ENCODE peak calls at places on chromosomes 7 and 10, in seven cellular contexts. One of them, this sample, is unnamed.

GRCh38 chr10:110600487-110601101 is 33.1 kb downstream of the SMC3 start:
- DNase-seq in SW480: peak; percentile 79
- DNase-seq in stimulated activated CD4-positive, alpha-beta T cell treated with anti-CD3 and anti-CD28 coated beads, TNF-alpha, amount 100 ng/mL, for 48 hours: no peak
- DNase-seq in activated gamma-delta T cell treated with anti-CD3 and anti-CD28 coated beads, Interleukin-2, amount 50 U/mL, for 16 hours: no peak
- DNase-seq in activated T-cell treated with anti-CD3 and anti-CD28 coated beads for 48 hours: no peak
- DNase-seq in HEK293T: peak; percentile 63
- DNase-seq in iPS-NIHi11: peak; percentile 55
- DNase-seq in this sample: no peak

GRCh38 chr10:69716711-69717560 is 84.8 kb upstream of the COL13A1 start:
- DNase-seq in SW480: peak; percentile 35
- DNase-seq in stimulated activated CD4-positive, alpha-beta T cell treated with anti-CD3 and anti-CD28 coated beads, TNF-alpha, amount 100 ng/mL, for 48 hours: peak; percentile 48
- DNase-seq in activated gamma-delta T cell treated with anti-CD3 and anti-CD28 coated beads, Interleukin-2, amount 50 U/mL, for 16 hours: peak; percentile 20
- DNase-seq in activated T-cell treated with anti-CD3 and anti-CD28 coated beads for 48 hours: peak; percentile 49
- DNase-seq in HEK293T: peak; percentile 78
- DNase-seq in iPS-NIHi11: peak; percentile 87
- DNase-seq in this sample: peak; percentile 29

GRCh38 chr7:16170671-16171070 is 250.7 kb downstream of the CRPPA start:
- DNase-seq in SW480: no peak
- DNase-seq in stimulated activated CD4-positive, alpha-beta T cell treated with anti-CD3 and anti-CD28 coated beads, TNF-alpha, amount 100 ng/mL, for 48 hours: no peak
- DNase-seq in activated gamma-delta T cell treated with anti-CD3 and anti-CD28 coated beads, Interleukin-2, amount 50 U/mL, for 16 hours: no peak
- DNase-seq in activated T-cell treated with anti-CD3 and anti-CD28 coated beads for 48 hours: no peak
- DNase-seq in HEK293T: no peak
- DNase-seq in iPS-NIHi11: no peak
- DNase-seq in this sample: no peak

GRCh38 chr7:114070246-114070645 is 151.4 kb upstream of the PPP1R3A start:
- DNase-seq in SW480: no peak
- DNase-seq in stimulated activated CD4-positive, alpha-beta T cell treated with anti-CD3 and anti-CD28 coated beads, TNF-alpha, amount 100 ng/mL, for 48 hours: no peak
- DNase-seq in activated gamma-delta T cell treated with anti-CD3 and anti-CD28 coated beads, Interleukin-2, amount 50 U/mL, for 16 hours: no peak
- DNase-seq in activated T-cell treated with anti-CD3 and anti-CD28 coated beads for 48 hours: no peak
- DNase-seq in HEK293T: no peak
- DNase-seq in iPS-NIHi11: no peak
- DNase-seq in this sample: no peak

GRCh38 chr7:70325509-70326101 is 727.3 kb downstream of the AUTS2 start:
- DNase-seq in SW480: no peak
- DNase-seq in stimulated activated CD4-positive, alpha-beta T cell treated with anti-CD3 and anti-CD28 coated beads, TNF-alpha, amount 100 ng/mL, for 48 hours: no peak
- DNase-seq in activated gamma-delta T cell treated with anti-CD3 and anti-CD28 coated beads, Interleukin-2, amount 50 U/mL, for 16 hours: no peak
- DNase-seq in activated T-cell treated with anti-CD3 and anti-CD28 coated beads for 48 hours: no peak
- DNase-seq in HEK293T: no peak
- DNase-seq in iPS-NIHi11: no peak
- DNase-seq in this sample: no peak

GRCh38 chr7:156386097-156386496 is 254.5 kb upstream of the RNF32 start:
- DNase-seq in SW480: no peak
- DNase-seq in stimulated activated CD4-positive, alpha-beta T cell treated with anti-CD3 and anti-CD28 coated beads, TNF-alpha, amount 100 ng/mL, for 48 hours: no peak
- DNase-seq in activated gamma-delta T cell treated with anti-CD3 and anti-CD28 coated beads, Interleukin-2, amount 50 U/mL, for 16 hours: no peak
- DNase-seq in activated T-cell treated with anti-CD3 and anti-CD28 coated beads for 48 hours: no peak
- DNase-seq in HEK293T: no peak
- DNase-seq in iPS-NIHi11: peak; percentile 74
- DNase-seq in this sample: no peak

GRCh38 chr10:103814104-103814503 is 41.3 kb downstream of the SH3PXD2A start:
- DNase-seq in SW480: no peak
- DNase-seq in stimulated activated CD4-positive, alpha-beta T cell treated with anti-CD3 and anti-CD28 coated beads, TNF-alpha, amount 100 ng/mL, for 48 hours: no peak
- DNase-seq in activated gamma-delta T cell treated with anti-CD3 and anti-CD28 coated beads, Interleukin-2, amount 50 U/mL, for 16 hours: no peak
- DNase-seq in activated T-cell treated with anti-CD3 and anti-CD28 coated beads for 48 hours: no peak
- DNase-seq in HEK293T: no peak
- DNase-seq in iPS-NIHi11: no peak
- DNase-seq in this sample: no peak

GRCh38 chr7:149300751-149301150 is 38.8 kb downstream of the ZNF783 start:
- DNase-seq in SW480: no peak
- DNase-seq in stimulated activated CD4-positive, alpha-beta T cell treated with anti-CD3 and anti-CD28 coated beads, TNF-alpha, amount 100 ng/mL, for 48 hours: no peak
- DNase-seq in activated gamma-delta T cell treated with anti-CD3 and anti-CD28 coated beads, Interleukin-2, amount 50 U/mL, for 16 hours: no peak
- DNase-seq in activated T-cell treated with anti-CD3 and anti-CD28 coated beads for 48 hours: no peak
- DNase-seq in HEK293T: no peak
- DNase-seq in iPS-NIHi11: no peak
- DNase-seq in this sample: no peak

GRCh38 chr10:112360308-112361270 is 13.3 kb upstream of the ACSL5 start:
- DNase-seq in SW480: no peak
- DNase-seq in stimulated activated CD4-positive, alpha-beta T cell treated with anti-CD3 and anti-CD28 coated beads, TNF-alpha, amount 100 ng/mL, for 48 hours: no peak
- DNase-seq in activated gamma-delta T cell treated with anti-CD3 and anti-CD28 coated beads, Interleukin-2, amount 50 U/mL, for 16 hours: no peak
- DNase-seq in activated T-cell treated with anti-CD3 and anti-CD28 coated beads for 48 hours: no peak
- DNase-seq in HEK293T: no peak
- DNase-seq in iPS-NIHi11: no peak
- DNase-seq in this sample: no peak

GRCh38 chr10:74282853-74283205 is 131.8 kb downstream of the ADK start:
- DNase-seq in SW480: no peak
- DNase-seq in stimulated activated CD4-positive, alpha-beta T cell treated with anti-CD3 and anti-CD28 coated beads, TNF-alpha, amount 100 ng/mL, for 48 hours: no peak
- DNase-seq in activated gamma-delta T cell treated with anti-CD3 and anti-CD28 coated beads, Interleukin-2, amount 50 U/mL, for 16 hours: no peak
- DNase-seq in activated T-cell treated with anti-CD3 and anti-CD28 coated beads for 48 hours: no peak
- DNase-seq in HEK293T: no peak
- DNase-seq in iPS-NIHi11: no peak
- DNase-seq in this sample: no peak

GRCh38 chr7:83476501-83476900 is 172.4 kb downstream of the SEMA3E start:
- DNase-seq in SW480: no peak
- DNase-seq in stimulated activated CD4-positive, alpha-beta T cell treated with anti-CD3 and anti-CD28 coated beads, TNF-alpha, amount 100 ng/mL, for 48 hours: no peak
- DNase-seq in activated gamma-delta T cell treated with anti-CD3 and anti-CD28 coated beads, Interleukin-2, amount 50 U/mL, for 16 hours: no peak
- DNase-seq in activated T-cell treated with anti-CD3 and anti-CD28 coated beads for 48 hours: no peak
- DNase-seq in HEK293T: no peak
- DNase-seq in iPS-NIHi11: no peak
- DNase-seq in this sample: no peak

GRCh38 chr7:51020944-51021343 is 238.2 kb upstream of the GRB10 start:
- DNase-seq in SW480: no peak
- DNase-seq in stimulated activated CD4-positive, alpha-beta T cell treated with anti-CD3 and anti-CD28 coated beads, TNF-alpha, amount 100 ng/mL, for 48 hours: no peak
- DNase-seq in activated gamma-delta T cell treated with anti-CD3 and anti-CD28 coated beads, Interleukin-2, amount 50 U/mL, for 16 hours: no peak
- DNase-seq in activated T-cell treated with anti-CD3 and anti-CD28 coated beads for 48 hours: no peak
- DNase-seq in HEK293T: no peak
- DNase-seq in iPS-NIHi11: no peak
- DNase-seq in this sample: no peak

GRCh38 chr7:157409753-157410727 is 73.2 kb downstream of the DNAJB6 start:
- DNase-seq in SW480: no peak
- DNase-seq in stimulated activated CD4-positive, alpha-beta T cell treated with anti-CD3 and anti-CD28 coated beads, TNF-alpha, amount 100 ng/mL, for 48 hours: no peak
- DNase-seq in activated gamma-delta T cell treated with anti-CD3 and anti-CD28 coated beads, Interleukin-2, amount 50 U/mL, for 16 hours: no peak
- DNase-seq in activated T-cell treated with anti-CD3 and anti-CD28 coated beads for 48 hours: no peak
- DNase-seq in HEK293T: no peak
- DNase-seq in iPS-NIHi11: peak; percentile 9
- DNase-seq in this sample: no peak

GRCh38 chr10:96656839-96657238 is 63.5 kb downstream of the PIK3AP1 start:
- DNase-seq in SW480: no peak
- DNase-seq in stimulated activated CD4-positive, alpha-beta T cell treated with anti-CD3 and anti-CD28 coated beads, TNF-alpha, amount 100 ng/mL, for 48 hours: no peak
- DNase-seq in activated gamma-delta T cell treated with anti-CD3 and anti-CD28 coated beads, Interleukin-2, amount 50 U/mL, for 16 hours: no peak
- DNase-seq in activated T-cell treated with anti-CD3 and anti-CD28 coated beads for 48 hours: no peak
- DNase-seq in HEK293T: no peak
- DNase-seq in iPS-NIHi11: no peak
- DNase-seq in this sample: no peak

GRCh38 chr7:95141755-95142154 is 182.6 kb downstream of the PON1 start:
- DNase-seq in SW480: no peak
- DNase-seq in stimulated activated CD4-positive, alpha-beta T cell treated with anti-CD3 and anti-CD28 coated beads, TNF-alpha, amount 100 ng/mL, for 48 hours: no peak
- DNase-seq in activated gamma-delta T cell treated with anti-CD3 and anti-CD28 coated beads, Interleukin-2, amount 50 U/mL, for 16 hours: no peak
- DNase-seq in activated T-cell treated with anti-CD3 and anti-CD28 coated beads for 48 hours: no peak
- DNase-seq in HEK293T: no peak
- DNase-seq in iPS-NIHi11: no peak
- DNase-seq in this sample: no peak

GRCh38 chr7:26159243-26159642 is 7.2 kb downstream of the NFE2L3 start:
- DNase-seq in SW480: peak; percentile 83
- DNase-seq in stimulated activated CD4-positive, alpha-beta T cell treated with anti-CD3 and anti-CD28 coated beads, TNF-alpha, amount 100 ng/mL, for 48 hours: no peak
- DNase-seq in activated gamma-delta T cell treated with anti-CD3 and anti-CD28 coated beads, Interleukin-2, amount 50 U/mL, for 16 hours: no peak
- DNase-seq in activated T-cell treated with anti-CD3 and anti-CD28 coated beads for 48 hours: no peak
- DNase-seq in HEK293T: no peak
- DNase-seq in iPS-NIHi11: no peak
- DNase-seq in this sample: no peak

GRCh38 chr10:117439243-117439912 is 64.1 kb upstream of the PDZD8 start:
- DNase-seq in SW480: no peak
- DNase-seq in stimulated activated CD4-positive, alpha-beta T cell treated with anti-CD3 and anti-CD28 coated beads, TNF-alpha, amount 100 ng/mL, for 48 hours: no peak
- DNase-seq in activated gamma-delta T cell treated with anti-CD3 and anti-CD28 coated beads, Interleukin-2, amount 50 U/mL, for 16 hours: no peak
- DNase-seq in activated T-cell treated with anti-CD3 and anti-CD28 coated beads for 48 hours: no peak
- DNase-seq in HEK293T: no peak
- DNase-seq in iPS-NIHi11: no peak
- DNase-seq in this sample: no peak

GRCh38 chr7:105691029-105691691 is 109.9 kb upstream of the EFCAB10 start:
- DNase-seq in SW480: no peak
- DNase-seq in stimulated activated CD4-positive, alpha-beta T cell treated with anti-CD3 and anti-CD28 coated beads, TNF-alpha, amount 100 ng/mL, for 48 hours: no peak
- DNase-seq in activated gamma-delta T cell treated with anti-CD3 and anti-CD28 coated beads, Interleukin-2, amount 50 U/mL, for 16 hours: no peak
- DNase-seq in activated T-cell treated with anti-CD3 and anti-CD28 coated beads for 48 hours: no peak
- DNase-seq in HEK293T: no peak
- DNase-seq in iPS-NIHi11: no peak
- DNase-seq in this sample: no peak

GRCh38 chr7:93228302-93228701 is 2.0 kb upstream of the HEPACAM2 start:
- DNase-seq in SW480: peak; percentile 87
- DNase-seq in stimulated activated CD4-positive, alpha-beta T cell treated with anti-CD3 and anti-CD28 coated beads, TNF-alpha, amount 100 ng/mL, for 48 hours: no peak
- DNase-seq in activated gamma-delta T cell treated with anti-CD3 and anti-CD28 coated beads, Interleukin-2, amount 50 U/mL, for 16 hours: no peak
- DNase-seq in activated T-cell treated with anti-CD3 and anti-CD28 coated beads for 48 hours: no peak
- DNase-seq in HEK293T: peak; percentile 45
- DNase-seq in iPS-NIHi11: peak; percentile 46
- DNase-seq in this sample: no peak

GRCh38 chr10:65950075-65950474 is 975.8 kb upstream of the LRRTM3 start:
- DNase-seq in SW480: no peak
- DNase-seq in stimulated activated CD4-positive, alpha-beta T cell treated with anti-CD3 and anti-CD28 coated beads, TNF-alpha, amount 100 ng/mL, for 48 hours: no peak
- DNase-seq in activated gamma-delta T cell treated with anti-CD3 and anti-CD28 coated beads, Interleukin-2, amount 50 U/mL, for 16 hours: no peak
- DNase-seq in activated T-cell treated with anti-CD3 and anti-CD28 coated beads for 48 hours: no peak
- DNase-seq in HEK293T: no peak
- DNase-seq in iPS-NIHi11: no peak
- DNase-seq in this sample: no peak

GRCh38 chr10:510415-510881 is 179.0 kb downstream of the DIP2C start:
- DNase-seq in SW480: no peak
- DNase-seq in stimulated activated CD4-positive, alpha-beta T cell treated with anti-CD3 and anti-CD28 coated beads, TNF-alpha, amount 100 ng/mL, for 48 hours: no peak
- DNase-seq in activated gamma-delta T cell treated with anti-CD3 and anti-CD28 coated beads, Interleukin-2, amount 50 U/mL, for 16 hours: no peak
- DNase-seq in activated T-cell treated with anti-CD3 and anti-CD28 coated beads for 48 hours: no peak
- DNase-seq in HEK293T: no peak
- DNase-seq in iPS-NIHi11: no peak
- DNase-seq in this sample: no peak

GRCh38 chr7:26486153-26486552 is 194.5 kb downstream of the SNX10 start:
- DNase-seq in SW480: no peak
- DNase-seq in stimulated activated CD4-positive, alpha-beta T cell treated with anti-CD3 and anti-CD28 coated beads, TNF-alpha, amount 100 ng/mL, for 48 hours: no peak
- DNase-seq in activated gamma-delta T cell treated with anti-CD3 and anti-CD28 coated beads, Interleukin-2, amount 50 U/mL, for 16 hours: no peak
- DNase-seq in activated T-cell treated with anti-CD3 and anti-CD28 coated beads for 48 hours: no peak
- DNase-seq in HEK293T: no peak
- DNase-seq in iPS-NIHi11: no peak
- DNase-seq in this sample: no peak

GRCh38 chr7:75734586-75735047 is 4.1 kb downstream of the HIP1 start:
- DNase-seq in SW480: no peak
- DNase-seq in stimulated activated CD4-positive, alpha-beta T cell treated with anti-CD3 and anti-CD28 coated beads, TNF-alpha, amount 100 ng/mL, for 48 hours: no peak
- DNase-seq in activated gamma-delta T cell treated with anti-CD3 and anti-CD28 coated beads, Interleukin-2, amount 50 U/mL, for 16 hours: no peak
- DNase-seq in activated T-cell treated with anti-CD3 and anti-CD28 coated beads for 48 hours: no peak
- DNase-seq in HEK293T: no peak
- DNase-seq in iPS-NIHi11: no peak
- DNase-seq in this sample: no peak

This sample was measured in GM18507.